ENCODE peak calls at places on chromosomes 12 and 14, in six cellular contexts. Z is testis; Q is HT-29; J is EL; U is stimulated activated CD4-positive, alpha-beta T cell treated with anti-CD3 and anti-CD28 coated beads, Interleukin-1b, Interleukin-23, amount 100 ng/mL, for 1 hour; V is mesenchymal stem cell. M is an unnamed sample.

GRCh38 chr14:77055981-77056380 is 27.5 kb upstream of the IRF2BPL start:
- DNase-seq in Z (no peak), Q (no peak), J (no peak), U (no peak), V (no peak), M (no peak)

GRCh38 chr12:6201775-6202292 is 1.6 kb downstream of the CD9 start:
- DNase-seq in Z (no peak), Q (no peak), J (peak), U (no peak), V (no peak), M (no peak)

GRCh38 chr12:114666746-114667668 is 17.0 kb downstream of the TBX3 start:
- DNase-seq in Z (no peak), Q (no peak), J (peak), U (no peak), V (peak), M (no peak)

GRCh38 chr12:6049587-6049986 is 74.9 kb downstream of the VWF start:
- DNase-seq in Z (no peak), Q (no peak), J (no peak), U (no peak), V (no peak), M (no peak)

GRCh38 chr12:69497308-69498026 is 27.3 kb downstream of the FRS2 start:
- DNase-seq in Z (no peak), Q (no peak), J (peak), U (no peak), V (peak), M (no peak)

GRCh38 chr14:46054526-46054925 is 597.1 kb downstream of the RPL10L start:
- DNase-seq in Z (no peak), Q (no peak), J (peak), U (no peak), V (peak), M (no peak)

GRCh38 chr12:24533953-24534352 is 414.9 kb downstream of the BCAT1 start:
- DNase-seq in Z (no peak), Q (no peak), J (no peak), U (no peak), V (no peak), M (no peak)

GRCh38 chr14:60817113-60817512 is 82.6 kb downstream of the MNAT1 start:
- DNase-seq in Z (no peak), Q (no peak), J (no peak), U (no peak), V (no peak), M (no peak)

GRCh38 chr12:85923767-85924331 is 49.8 kb downstream of the NTS start:
- DNase-seq in Z (no peak), Q (peak), J (peak), U (no peak), V (peak), M (no peak)

GRCh38 chr12:14576896-14577295 is 9.2 kb upstream of the PLBD1 start:
- DNase-seq in Z (no peak), Q (no peak), J (no peak), U (no peak), V (no peak), M (no peak)

GRCh38 chr14:51547701-51548100 is 104.0 kb upstream of the FRMD6 start:
- DNase-seq in Z (no peak), Q (no peak), J (no peak), U (no peak), V (no peak), M (no peak)

GRCh38 chr12:67534671-67535070 is 113.9 kb upstream of the DYRK2 start:
- DNase-seq in Z (peak), Q (peak), J (peak), U (no peak), V (peak), M (no peak)

GRCh38 chr12:85755760-85756159 is 80.4 kb downstream of the RASSF9 start:
- DNase-seq in Z (no peak), Q (no peak), J (peak), U (no peak), V (no peak), M (no peak)